ENCODE peak calls at places on chromosomes 4 and X, in eight cellular contexts. P, J, B, Y, U, C, G and R are unnamed samples.

GRCh38 chr4:82774711-82775171 is 23.9 kb downstream of the SCD5 start:
- DNase-seq in P (no peak), J (no peak), B (no peak), Y (no peak), U (no peak), C (no peak), G (no peak), R (peak)

GRCh38 chrX:3962511-3963350 is 249.3 kb upstream of the PRKX start:
- DNase-seq in P (no peak), J (no peak), B (peak), Y (no peak), U (peak), C (no peak), G (no peak), R (no peak)

GRCh38 chr4:48801739-48802138 is 21.7 kb upstream of the FRYL start:
- DNase-seq in P (no peak), J (no peak), B (no peak), Y (no peak), U (no peak), C (no peak), G (no peak), R (no peak)

GRCh38 chrX:10656214-10656613 is 35.8 kb upstream of the MID1 start:
- DNase-seq in P (no peak), J (no peak), B (no peak), Y (no peak), U (no peak), C (no peak), G (no peak), R (no peak)

GRCh38 chr4:105023668-105024055 is 123.0 kb upstream of the TET2 start:
- DNase-seq in P (no peak), J (no peak), B (no peak), Y (no peak), U (no peak), C (no peak), G (no peak), R (no peak)

GRCh38 chrX:153993079-153993478 is 20.5 kb downstream of the TMEM187 start:
- DNase-seq in P (no peak), J (no peak), B (no peak), Y (no peak), U (no peak), C (no peak), G (no peak), R (no peak)

GRCh38 chrX:121802881-121803412 is 755.5 kb downstream of the GLUD2 start:
- DNase-seq in P (no peak), J (no peak), B (no peak), Y (no peak), U (no peak), C (no peak), G (no peak), R (no peak)

GRCh38 chr4:159159611-159160010 is 56.7 kb downstream of the RAPGEF2 start:
- DNase-seq in P (no peak), J (no peak), B (no peak), Y (no peak), U (no peak), C (no peak), G (no peak), R (no peak)

GRCh38 chr4:26032572-26033320 is 118.7 kb downstream of the SMIM20 start:
- DNase-seq in P (no peak), J (no peak), B (peak), Y (no peak), U (no peak), C (no peak), G (no peak), R (peak)

DNA sequence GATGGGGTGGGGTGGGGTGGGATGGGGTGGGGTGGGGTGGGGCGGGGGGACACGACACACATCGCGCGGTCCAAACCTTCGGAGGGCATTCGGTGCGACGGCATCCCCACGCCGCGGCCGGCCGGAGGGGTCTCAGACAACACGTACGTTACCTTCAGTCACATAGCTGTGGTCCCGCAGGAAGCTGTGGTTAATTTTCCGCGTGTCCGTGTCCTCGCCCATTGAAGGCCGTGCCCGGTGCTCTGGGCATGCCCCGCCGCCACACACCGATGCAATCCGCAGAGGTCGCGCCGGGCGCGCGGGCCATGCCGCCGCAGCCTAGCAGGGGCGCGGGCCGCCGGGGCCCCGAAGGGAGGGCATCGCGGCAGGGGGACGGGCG is 417 bp downstream of the PPP2R2C start:
- DNase-seq in P (peak), J (no peak), B (no peak), Y (no peak), U (no peak), C (no peak), G (no peak), R (peak)
- H3K4me3 ChIP-seq in P (no peak), J (no peak), B (no peak), Y (peak), U (peak), C (no peak), G (peak), R (no peak)

GRCh38 chrX:129843459-129844306 is at the start of gene ZDHHC9:
- DNase-seq in P (peak), J (peak), B (peak), Y (peak), U (peak), C (peak), G (peak), R (peak)
- TF ChIP-seq POLR2A in P (peak), J (no peak), B (peak), Y (no peak), U (peak), C (peak), G (no peak), R (no peak)

GRCh38 chr4:145545538-145546224 is 64.0 kb downstream of the SMAD1 start:
- DNase-seq in P (no peak), J (no peak), B (no peak), Y (no peak), U (peak), C (peak), G (no peak), R (peak)
- H3K4me3 ChIP-seq in P (no peak), J (no peak), B (no peak), Y (no peak), U (no peak), C (no peak), G (no peak), R (no peak)

GRCh38 chrX:132470830-132471229 is 18.0 kb downstream of the MBNL3 start:
- DNase-seq in P (no peak), J (no peak), B (no peak), Y (no peak), U (no peak), C (no peak), G (no peak), R (no peak)

GRCh38 chrX:132470179-132470578 is 18.7 kb downstream of the MBNL3 start:
- DNase-seq in P (no peak), J (no peak), B (no peak), Y (no peak), U (no peak), C (no peak), G (no peak), R (no peak)

GRCh38 chrX:132467029-132467428 is 21.8 kb downstream of the MBNL3 start:
- DNase-seq in P (no peak), J (no peak), B (no peak), Y (no peak), U (no peak), C (no peak), G (no peak), R (no peak)

GRCh38 chrX:132463411-132463810 is 25.4 kb downstream of the MBNL3 start:
- DNase-seq in P (no peak), J (peak), B (no peak), Y (no peak), U (peak), C (no peak), G (no peak), R (peak)

GRCh38 chrX:132468454-132468853 is 20.4 kb downstream of the MBNL3 start:
- DNase-seq in P (no peak), J (no peak), B (no peak), Y (no peak), U (no peak), C (no peak), G (no peak), R (no peak)
- TF ChIP-seq POLR2A in P (no peak), J (no peak), B (no peak), Y (no peak), U (no peak), C (no peak), G (no peak), R (no peak)

GRCh38 chrX:51852096-51852495 is 41.3 kb upstream of the MAGED1 start:
- DNase-seq in P (no peak), J (no peak), B (no peak), Y (no peak), U (no peak), C (no peak), G (no peak), R (no peak)
- H3K4me3 ChIP-seq in P (no peak), J (no peak), B (no peak), Y (no peak), U (no peak), C (no peak), G (no peak), R (no peak)

GRCh38 chr4:37685726-37686372 is 327 bp downstream of the RELL1 start:
- DNase-seq in P (no peak), J (peak), B (no peak), Y (peak), U (peak), C (peak), G (peak), R (peak)
- TF ChIP-seq POLR2A in P (peak), J (peak), B (peak), Y (peak), U (peak), C (peak), G (no peak), R (peak)